ENCODE peak calls at places on chromosomes 1 and 21, in six cellular contexts. O is AG10803, P is AG04449, A is tibial artery, L is IMR-90, M is right lobe of liver. R is an unnamed sample.

GRCh38 chr21:22855581-22855980 is 1857.4 kb downstream of the NCAM2 start:
- DNase-seq in O (no peak), P (no peak), A (no peak), L (no peak), M (no peak), R (no peak)

GRCh38 chr1:58909162-58909560 is 125.3 kb upstream of the JUN start:
- DNase-seq in O (peak), P (no peak), A (no peak), L (peak), M (no peak), R (no peak)

GRCh38 chr21:14876464-14876863 is 188.3 kb downstream of the NRIP1 start:
- DNase-seq in O (no peak), P (no peak), A (no peak), L (no peak), M (no peak), R (no peak)

GRCh38 chr1:185375583-185375982 is 58.5 kb upstream of the IVNS1ABP start:
- DNase-seq in O (peak), P (no peak), A (peak), L (no peak), M (peak), R (no peak)

GRCh38 chr1:179930867-179931266 is 23.7 kb upstream of the CEP350 start:
- DNase-seq in O (no peak), P (no peak), A (no peak), L (peak), M (no peak), R (no peak)

GRCh38 chr1:160622885-160623633 is 23.8 kb downstream of the SLAMF1 start:
- DNase-seq in O (no peak), P (no peak), A (no peak), L (no peak), M (no peak), R (no peak)

GRCh38 chr1:67766117-67766978 is 66.9 kb downstream of the GNG12 start:
- DNase-seq in O (peak), P (peak), A (peak), L (peak), M (no peak), R (no peak)

GRCh38 chr1:24938276-24938675 is 8.2 kb upstream of the RUNX3 start:
- DNase-seq in O (no peak), P (no peak), A (no peak), L (no peak), M (no peak), R (no peak)

GRCh38 chr1:153534933-153535663 is 693 bp downstream of the S100A6 start:
- DNase-seq in O (peak), P (no peak), A (peak), L (no peak), M (no peak), R (no peak)

GRCh38 chr1:21280011-21280471 is 10.2 kb downstream of the ECE1 start:
- DNase-seq in O (peak), P (no peak), A (no peak), L (no peak), M (no peak), R (no peak)

GRCh38 chr1:38758824-38759223 is 100.7 kb downstream of the RRAGC start:
- DNase-seq in O (no peak), P (no peak), A (no peak), L (no peak), M (no peak), R (no peak)

GRCh38 chr1:119010201-119010600 is 22.1 kb upstream of the TBX15 start:
- DNase-seq in O (peak), P (no peak), A (no peak), L (peak), M (no peak), R (no peak)

GRCh38 chr1:40023379-40023944 is 17.1 kb upstream of the CAP1 start:
- DNase-seq in O (no peak), P (no peak), A (no peak), L (no peak), M (no peak), R (no peak)

GRCh38 chr1:206472454-206472853 is 2.2 kb downstream of the IKBKE start:
- DNase-seq in O (peak), P (no peak), A (no peak), L (peak), M (no peak), R (peak)

GRCh38 chr1:29129916-29130315 is 6.2 kb upstream of the TMEM200B start:
- DNase-seq in O (peak), P (no peak), A (no peak), L (no peak), M (no peak), R (no peak)

GRCh38 chr1:191343816-191344215 is 814.4 kb upstream of the RGS18 start:
- DNase-seq in O (peak), P (peak), A (no peak), L (peak), M (no peak), R (no peak)

GRCh38 chr1:94596260-94596659 is 54.7 kb upstream of the F3 start:
- DNase-seq in O (no peak), P (no peak), A (no peak), L (no peak), M (no peak), R (no peak)

GRCh38 chr1:86739901-86740507 is 35.6 kb downstream of the SH3GLB1 start:
- DNase-seq in O (no peak), P (no peak), A (no peak), L (peak), M (no peak), R (no peak)

GRCh38 chr1:106944721-106945120 is 111.8 kb upstream of the PRMT6 start:
- DNase-seq in O (no peak), P (no peak), A (no peak), L (peak), M (no peak), R (no peak)

GRCh38 chr1:229434005-229434640 is at the start of gene ACTA1:
- DNase-seq in O (no peak), P (no peak), A (no peak), L (no peak), M (no peak), R (no peak)

GRCh38 chr1:236141447-236142357 is 637 bp upstream of the GPR137B start:
- DNase-seq in O (peak), P (no peak), A (no peak), L (peak), M (no peak), R (no peak)

GRCh38 chr1:244048566-244049141 is 2.4 kb upstream of the ZBTB18 start:
- DNase-seq in O (no peak), P (no peak), A (no peak), L (no peak), M (no peak), R (no peak)

GRCh38 chr1:212774584-212774983 is 17.0 kb downstream of the NSL1 start:
- DNase-seq in O (no peak), P (no peak), A (no peak), L (peak), M (no peak), R (no peak)

GRCh38 chr1:74995848-74996247 is 138.3 kb upstream of the LHX8 start:
- DNase-seq in O (no peak), P (no peak), A (no peak), L (no peak), M (no peak), R (no peak)

GRCh38 chr1:241130881-241131280 is 226.1 kb downstream of the RGS7 start:
- DNase-seq in O (no peak), P (no peak), A (no peak), L (no peak), M (no peak), R (no peak)

GRCh38 chr1:10624256-10625050 is 149.7 kb downstream of the PEX14 start:
- DNase-seq in O (no peak), P (no peak), A (no peak), L (no peak), M (no peak), R (no peak)

GRCh38 chr1:74946389-74946788 is 187.8 kb upstream of the LHX8 start:
- DNase-seq in O (no peak), P (no peak), A (no peak), L (no peak), M (no peak), R (no peak)

GRCh38 chr1:3779265-3779911 is 6.8 kb downstream of the SMIM1 start:
- DNase-seq in O (no peak), P (no peak), A (no peak), L (no peak), M (no peak), R (no peak)

GRCh38 chr1:64563958-64564565 is 94.1 kb downstream of the CACHD1 start:
- DNase-seq in O (no peak), P (no peak), A (no peak), L (no peak), M (no peak), R (no peak)

GRCh38 chr1:67652800-67653199 is 32.2 kb upstream of the GADD45A start:
- DNase-seq in O (peak), P (no peak), A (no peak), L (peak), M (no peak), R (peak)

GRCh38 chr21:26041441-26042180 is 129.0 kb downstream of the APP start:
- DNase-seq in O (peak), P (no peak), A (peak), L (peak), M (no peak), R (no peak)

GRCh38 chr21:45868086-45868485 is 113.5 kb upstream of the COL6A1 start:
- DNase-seq in O (no peak), P (no peak), A (peak), L (no peak), M (no peak), R (no peak)

GRCh38 chr1:173527151-173527826 is 50.2 kb downstream of the PRDX6 start:
- DNase-seq in O (no peak), P (no peak), A (peak), L (no peak), M (peak), R (no peak)

GRCh38 chr1:30169269-30169668 is 554.1 kb downstream of the MATN1 start:
- DNase-seq in O (no peak), P (no peak), A (no peak), L (no peak), M (no peak), R (no peak)

GRCh38 chr1:109478806-109479205 is 4.9 kb upstream of the ATXN7L2 start:
- DNase-seq in O (no peak), P (no peak), A (no peak), L (no peak), M (no peak), R (no peak)

GRCh38 chr1:222369991-222370910 is 177.7 kb downstream of the HHIPL2 start:
- DNase-seq in O (peak), P (peak), A (no peak), L (peak), M (no peak), R (no peak)

GRCh38 chr1:229064320-229064908 is 206.5 kb upstream of the RAB4A start:
- DNase-seq in O (no peak), P (no peak), A (no peak), L (no peak), M (no peak), R (no peak)

GRCh38 chr1:169879034-169879835 is 14.5 kb downstream of the SCYL3 start:
- DNase-seq in O (no peak), P (no peak), A (no peak), L (no peak), M (no peak), R (no peak)

GRCh38 chr1:154936416-154937050 is at the start of gene PMVK:
- DNase-seq in O (peak), P (peak), A (peak), L (peak), M (peak), R (peak)
- TF ChIP-seq CTCF in O (peak), P (peak), A (peak), L (peak), M (peak), R (peak)

DNA sequence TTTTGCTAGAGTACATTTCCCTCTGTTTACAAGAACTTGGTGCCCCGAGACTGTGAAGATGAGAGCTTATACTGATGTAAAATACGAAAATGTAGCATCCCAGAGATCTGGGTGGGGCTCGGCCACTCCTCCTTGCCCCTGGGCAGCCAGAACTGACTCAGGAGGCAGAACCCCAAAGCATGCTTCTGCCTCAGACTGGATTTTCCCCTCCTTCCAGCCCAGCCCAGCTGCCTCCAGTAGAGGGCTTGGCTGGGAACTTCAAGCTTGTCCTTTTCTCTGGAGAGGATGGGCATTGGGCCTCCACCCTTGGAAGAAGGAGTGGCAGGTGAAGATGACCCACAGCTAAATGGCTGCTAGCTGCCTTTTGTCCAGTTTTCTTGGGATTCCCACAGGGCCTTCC is 24.3 kb upstream of the BTG2 start:
- DNase-seq in O (no peak), P (peak), A (no peak), L (peak), M (no peak), R (no peak)
- TF ChIP-seq CTCF in O (no peak), P (peak), A (no peak), L (no peak), M (no peak), R (peak)

GRCh38 chr1:98260839-98261238 is 340.0 kb upstream of the DPYD start:
- DNase-seq in O (no peak), P (no peak), A (no peak), L (no peak), M (no peak), R (no peak)
- TF ChIP-seq CTCF in O (peak), P (no peak), A (no peak), L (no peak), M (no peak), R (no peak)

GRCh38 chr1:911875-912739 is 11.6 kb upstream of the SAMD11 start:
- DNase-seq in O (no peak), P (no peak), A (no peak), L (no peak), M (peak), R (no peak)

GRCh38 chr1:910881-911721 is 12.6 kb upstream of the SAMD11 start:
- DNase-seq in O (no peak), P (no peak), A (no peak), L (peak), M (peak), R (no peak)

GRCh38 chr1:910311-910880 is 13.3 kb upstream of the SAMD11 start:
- DNase-seq in O (no peak), P (no peak), A (peak), L (no peak), M (peak), R (no peak)

GRCh38 chr1:907611-908451 is 15.9 kb upstream of the SAMD11 start:
- DNase-seq in O (no peak), P (no peak), A (no peak), L (no peak), M (peak), R (no peak)

DNA sequence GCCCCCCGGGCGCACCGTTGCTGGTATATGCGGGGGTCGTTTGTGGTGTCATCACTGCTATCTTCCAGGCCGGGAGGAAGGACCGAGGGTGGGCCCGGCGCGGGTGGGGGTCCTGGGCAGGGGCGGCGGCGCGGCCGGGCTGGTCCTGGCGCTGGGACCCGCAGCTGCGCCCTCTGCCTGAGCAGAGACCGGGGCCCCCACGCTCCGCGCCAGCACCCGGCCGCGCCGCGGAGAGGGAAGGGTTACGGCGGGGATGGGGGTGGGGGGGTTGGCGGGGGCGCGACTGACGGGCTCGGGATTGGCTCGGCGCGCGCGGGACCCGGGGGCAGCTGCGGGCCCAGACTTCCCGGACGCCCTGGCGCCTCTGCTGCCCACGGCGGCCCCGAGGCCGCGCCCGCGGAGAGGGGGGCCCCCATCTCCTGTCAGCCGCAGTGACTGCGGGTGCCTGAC is 13.8 kb upstream of the SAMD11 start:
- DNase-seq in O (no peak), P (no peak), A (no peak), L (no peak), M (peak), R (no peak)
- TF ChIP-seq CTCF in O (no peak), P (no peak), A (no peak), L (no peak), M (no peak), R (no peak)

GRCh38 chr1:8721681-8722324 is 95.6 kb downstream of the RERE start:
- DNase-seq in O (no peak), P (no peak), A (no peak), L (no peak), M (no peak), R (no peak)

GRCh38 chr1:8717148-8717547 is 100.3 kb downstream of the RERE start:
- DNase-seq in O (no peak), P (no peak), A (no peak), L (no peak), M (no peak), R (no peak)

GRCh38 chr1:8716238-8716637 is 101.2 kb downstream of the RERE start:
- DNase-seq in O (no peak), P (no peak), A (no peak), L (no peak), M (no peak), R (no peak)

GRCh38 chr1:8720347-8720746 is 97.1 kb downstream of the RERE start:
- DNase-seq in O (no peak), P (no peak), A (no peak), L (no peak), M (no peak), R (no peak)

DNA sequence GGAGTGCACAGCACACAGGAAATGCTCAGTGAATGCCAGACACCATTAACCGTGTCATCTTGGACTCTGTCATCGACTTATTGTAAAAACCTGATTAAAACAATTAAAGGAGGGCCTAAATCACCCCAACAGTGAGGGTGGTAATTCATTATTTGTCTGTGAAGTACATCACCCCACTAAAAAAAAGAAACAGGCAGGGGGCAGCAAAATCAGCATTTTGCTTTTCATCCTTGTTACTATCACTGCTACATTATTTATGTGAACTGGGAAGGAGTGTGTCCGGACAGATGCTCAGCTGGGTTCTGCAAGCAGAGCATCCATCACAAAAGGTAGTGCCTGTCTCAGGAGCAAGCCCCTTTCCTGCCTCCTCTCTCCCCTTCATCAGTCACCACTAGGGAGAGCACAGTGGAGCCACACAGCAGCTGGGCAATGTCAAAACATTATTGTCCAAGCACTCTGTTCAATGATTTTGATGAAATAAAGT is 98.5 kb downstream of the RERE start:
- DNase-seq in O (no peak), P (no peak), A (no peak), L (no peak), M (no peak), R (no peak)
- TF ChIP-seq CTCF in O (peak), P (no peak), A (no peak), L (peak), M (peak), R (peak)

GRCh38 chr1:204359474-204360255 is at the start of gene PLEKHA6:
- DNase-seq in O (peak), P (no peak), A (no peak), L (peak), M (no peak), R (peak)
- TF ChIP-seq CTCF in O (peak), P (peak), A (peak), L (peak), M (no peak), R (peak)

R was measured in AG09319.